ENCODE peak calls at places on chromosomes 16 and 17, in seven cellular contexts. One of them, this sample, is unnamed.

GRCh38 chr16:17304124-17304813 is 166.5 kb downstream of the XYLT1 start:
- DNase-seq in OCI-LY7: no peak
- DNase-seq in SJCRH30: no peak
- DNase-seq in colonic mucosa: peak; percentile 62
- DNase-seq in A549: no peak
- DNase-seq in stomach: peak; percentile 70
- DNase-seq in body of pancreas: peak; percentile 79
- DNase-seq in this sample: no peak

GRCh38 chr17:60392845-60393702 is 1.1 kb upstream of the USP32 start:
- DNase-seq in OCI-LY7: peak; percentile 19
- DNase-seq in SJCRH30: peak; percentile 57
- DNase-seq in colonic mucosa: peak; percentile 74
- DNase-seq in A549: peak; percentile 60
- DNase-seq in stomach: peak; percentile 63
- DNase-seq in body of pancreas: peak; percentile 71
- DNase-seq in this sample: no peak

GRCh38 chr16:58063377-58064076 is 38.0 kb downstream of the MMP15 start:
- DNase-seq in OCI-LY7: no peak
- DNase-seq in SJCRH30: no peak
- DNase-seq in colonic mucosa: no peak
- DNase-seq in A549: no peak
- DNase-seq in stomach: no peak
- DNase-seq in body of pancreas: no peak
- DNase-seq in this sample: no peak

GRCh38 chr17:17067277-17067676 is 25.0 kb downstream of the MPRIP start:
- DNase-seq in OCI-LY7: no peak
- DNase-seq in SJCRH30: no peak
- DNase-seq in colonic mucosa: no peak
- DNase-seq in A549: peak; percentile 56
- DNase-seq in stomach: no peak
- DNase-seq in body of pancreas: peak; percentile 2
- DNase-seq in this sample: no peak

GRCh38 chr16:3968556-3968955 is 88.0 kb upstream of the CREBBP start:
- DNase-seq in OCI-LY7: no peak
- DNase-seq in SJCRH30: no peak
- DNase-seq in colonic mucosa: no peak
- DNase-seq in A549: no peak
- DNase-seq in stomach: no peak
- DNase-seq in body of pancreas: no peak
- DNase-seq in this sample: no peak

GRCh38 chr17:64095144-64095882 is 34.6 kb downstream of the ERN1 start:
- DNase-seq in OCI-LY7: no peak
- DNase-seq in SJCRH30: peak; percentile 46
- DNase-seq in colonic mucosa: peak; percentile 47
- DNase-seq in A549: no peak
- DNase-seq in stomach: peak; percentile 40
- DNase-seq in body of pancreas: peak; percentile 65
- DNase-seq in this sample: no peak

GRCh38 chr17:46818319-46818928 is at the start of gene WNT3:
- DNase-seq in OCI-LY7: peak; percentile 63
- DNase-seq in SJCRH30: no peak
- DNase-seq in colonic mucosa: no peak
- DNase-seq in A549: no peak
- DNase-seq in stomach: no peak
- DNase-seq in body of pancreas: no peak
- DNase-seq in this sample: peak; percentile 57

GRCh38 chr17:40068129-40068581 is 5.4 kb downstream of the THRA start:
- DNase-seq in OCI-LY7: no peak
- DNase-seq in SJCRH30: no peak
- DNase-seq in colonic mucosa: no peak
- DNase-seq in A549: no peak
- DNase-seq in stomach: no peak
- DNase-seq in body of pancreas: no peak
- DNase-seq in this sample: no peak

GRCh38 chr16:12271006-12271405 is 294.5 kb downstream of the SNX29 start:
- DNase-seq in OCI-LY7: peak; percentile 66
- DNase-seq in SJCRH30: peak; percentile 62
- DNase-seq in colonic mucosa: no peak
- DNase-seq in A549: peak; percentile 39
- DNase-seq in stomach: no peak
- DNase-seq in body of pancreas: peak; percentile 22
- DNase-seq in this sample: no peak

GRCh38 chr17:80110927-80111701 is 9.7 kb downstream of the GAA start:
- DNase-seq in OCI-LY7: no peak
- DNase-seq in SJCRH30: no peak
- DNase-seq in colonic mucosa: no peak
- DNase-seq in A549: no peak
- DNase-seq in stomach: peak; percentile 17
- DNase-seq in body of pancreas: no peak
- DNase-seq in this sample: no peak

GRCh38 chr16:85136705-85137322 is 24.5 kb upstream of the CIBAR2 start:
- DNase-seq in OCI-LY7: no peak
- DNase-seq in SJCRH30: peak; percentile 94
- DNase-seq in colonic mucosa: peak; percentile 55
- DNase-seq in A549: peak; percentile 38
- DNase-seq in stomach: peak; percentile 31
- DNase-seq in body of pancreas: peak; percentile 43
- DNase-seq in this sample: no peak

GRCh38 chr17:78355701-78356100 is 4.2 kb downstream of the SOCS3 start:
- DNase-seq in OCI-LY7: no peak
- DNase-seq in SJCRH30: no peak
- DNase-seq in colonic mucosa: no peak
- DNase-seq in A549: no peak
- DNase-seq in stomach: no peak
- DNase-seq in body of pancreas: no peak
- DNase-seq in this sample: no peak

GRCh38 chr17:72358465-72358864 is 237.6 kb downstream of the SOX9 start:
- DNase-seq in OCI-LY7: no peak
- DNase-seq in SJCRH30: no peak
- DNase-seq in colonic mucosa: no peak
- DNase-seq in A549: peak; percentile 49
- DNase-seq in stomach: no peak
- DNase-seq in body of pancreas: no peak
- DNase-seq in this sample: no peak

GRCh38 chr17:56440391-56440790 is 153.1 kb upstream of the NOG start:
- DNase-seq in OCI-LY7: no peak
- DNase-seq in SJCRH30: no peak
- DNase-seq in colonic mucosa: no peak
- DNase-seq in A549: peak; percentile 16
- DNase-seq in stomach: no peak
- DNase-seq in body of pancreas: no peak
- DNase-seq in this sample: no peak

GRCh38 chr16:78675312-78675711 is 575.9 kb downstream of the WWOX start:
- DNase-seq in OCI-LY7: no peak
- DNase-seq in SJCRH30: no peak
- DNase-seq in colonic mucosa: no peak
- DNase-seq in A549: peak; percentile 9
- DNase-seq in stomach: no peak
- DNase-seq in body of pancreas: no peak
- DNase-seq in this sample: no peak

GRCh38 chr17:78568494-78569115 is 8.6 kb downstream of the DNAH17 start:
- DNase-seq in OCI-LY7: no peak
- DNase-seq in SJCRH30: no peak
- DNase-seq in colonic mucosa: no peak
- DNase-seq in A549: peak; percentile 52
- DNase-seq in stomach: no peak
- DNase-seq in body of pancreas: no peak
- DNase-seq in this sample: no peak

GRCh38 chr17:42107597-42108576 is 4.6 kb downstream of the DHX58 start:
- DNase-seq in OCI-LY7: peak; percentile 94
- DNase-seq in SJCRH30: peak; percentile 93
- DNase-seq in colonic mucosa: peak; percentile 94
- DNase-seq in A549: peak; percentile 76
- DNase-seq in stomach: peak; percentile 86
- DNase-seq in body of pancreas: peak; percentile 63
- DNase-seq in this sample: peak; percentile 97

GRCh38 chr17:42107124-42107523 is 5.4 kb downstream of the DHX58 start:
- DNase-seq in OCI-LY7: no peak
- DNase-seq in SJCRH30: no peak
- DNase-seq in colonic mucosa: no peak
- DNase-seq in A549: no peak
- DNase-seq in stomach: no peak
- DNase-seq in body of pancreas: no peak
- DNase-seq in this sample: no peak

GRCh38 chr17:42110301-42111264 is 1.9 kb downstream of the DHX58 start:
- DNase-seq in OCI-LY7: peak; percentile 26
- DNase-seq in SJCRH30: no peak
- DNase-seq in colonic mucosa: no peak
- DNase-seq in A549: no peak
- DNase-seq in stomach: no peak
- DNase-seq in body of pancreas: no peak
- DNase-seq in this sample: no peak

GRCh38 chr17:42111265-42111636 is 1.3 kb downstream of the DHX58 start:
- DNase-seq in OCI-LY7: no peak
- DNase-seq in SJCRH30: no peak
- DNase-seq in colonic mucosa: no peak
- DNase-seq in A549: no peak
- DNase-seq in stomach: no peak
- DNase-seq in body of pancreas: no peak
- DNase-seq in this sample: no peak

GRCh38 chr17:42109086-42109485 is 3.4 kb downstream of the DHX58 start:
- DNase-seq in OCI-LY7: no peak
- DNase-seq in SJCRH30: no peak
- DNase-seq in colonic mucosa: no peak
- DNase-seq in A549: no peak
- DNase-seq in stomach: no peak
- DNase-seq in body of pancreas: no peak
- DNase-seq in this sample: no peak
- H3K4me1 ChIP-seq in OCI-LY7: peaks cover 47% of the 10 kb centered on the region
- H3K4me1 ChIP-seq in SJCRH30: peaks cover 6% of the 10 kb centered on the region
- H3K4me1 ChIP-seq in colonic mucosa: peaks cover 15% of the 10 kb centered on the region
- H3K4me1 ChIP-seq in A549: peaks cover 11% of the 10 kb centered on the region
- H3K4me1 ChIP-seq in stomach: peaks cover 39% of the 10 kb centered on the region
- H3K4me1 ChIP-seq in body of pancreas: peaks cover 21% of the 10 kb centered on the region
- H3K4me1 ChIP-seq in this sample: peaks cover 30% of the 10 kb centered on the region

DNA sequence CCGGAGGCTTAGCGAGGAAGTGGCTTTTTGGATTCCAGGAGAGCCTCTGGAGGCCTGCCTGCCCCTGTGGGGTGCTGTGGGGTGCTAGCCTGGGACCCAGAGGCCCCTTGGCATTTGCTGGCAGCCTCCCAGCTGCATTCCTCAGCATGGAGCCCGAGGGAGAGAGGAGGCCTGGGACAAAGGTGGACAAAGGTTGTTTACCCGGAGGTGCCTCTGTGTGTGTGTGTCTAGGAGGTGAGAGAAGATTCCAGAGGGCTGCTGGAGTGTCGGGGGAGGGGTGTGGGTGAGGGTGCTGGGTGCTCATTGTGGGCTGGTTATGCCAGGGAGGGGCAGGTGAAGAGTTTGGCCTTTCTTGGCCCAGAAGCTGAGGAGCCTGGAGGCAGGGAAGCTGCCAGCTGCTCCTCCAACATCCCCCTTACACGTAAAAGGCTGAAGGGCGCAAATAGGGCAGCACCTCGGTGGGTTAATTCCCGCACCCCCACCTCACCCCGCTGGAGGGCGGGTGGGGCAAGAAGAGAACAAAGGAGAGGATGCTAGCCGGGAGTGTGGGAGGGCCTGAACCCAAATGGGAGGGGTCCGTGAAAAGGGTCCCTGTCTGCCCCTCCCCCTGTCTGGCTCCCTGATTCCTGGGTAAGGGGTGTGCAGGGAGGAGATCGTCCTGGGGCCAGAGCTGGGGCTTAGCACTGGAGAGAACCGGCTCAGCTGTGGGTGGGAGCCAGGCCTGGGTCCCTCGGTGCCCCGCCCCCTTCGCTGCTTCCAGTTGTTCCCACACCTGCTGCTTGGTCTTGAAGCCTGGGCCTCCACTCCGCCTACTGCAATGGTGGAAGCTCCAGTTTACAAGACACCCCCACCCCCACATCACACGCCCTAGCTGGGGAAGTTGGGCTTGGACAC is 9.9 kb downstream of the HEXIM2 start:
- DNase-seq in OCI-LY7: no peak
- DNase-seq in SJCRH30: peak; percentile 97
- DNase-seq in colonic mucosa: peak; percentile 83
- DNase-seq in A549: peak; percentile 96
- DNase-seq in stomach: peak; percentile 27
- DNase-seq in body of pancreas: peak; percentile 37
- DNase-seq in this sample: no peak
- H3K4me1 ChIP-seq in OCI-LY7: peaks cover 24% of the 10 kb centered on the region
- H3K4me1 ChIP-seq in SJCRH30: peaks cover 32% of the 10 kb centered on the region
- H3K4me1 ChIP-seq in colonic mucosa: peaks cover 14% of the 10 kb centered on the region
- H3K4me1 ChIP-seq in A549: peaks cover 70% of the 10 kb centered on the region
- H3K4me1 ChIP-seq in stomach: peaks cover 51% of the 10 kb centered on the region
- H3K4me1 ChIP-seq in body of pancreas: peaks cover 46% of the 10 kb centered on the region
- H3K4me1 ChIP-seq in this sample: peaks cover 26% of the 10 kb centered on the region

GRCh38 chr16:71919033-71919432 is 23.7 kb downstream of the IST1 start:
- DNase-seq in OCI-LY7: no peak
- DNase-seq in SJCRH30: no peak
- DNase-seq in colonic mucosa: no peak
- DNase-seq in A549: no peak
- DNase-seq in stomach: no peak
- DNase-seq in body of pancreas: no peak
- DNase-seq in this sample: no peak

GRCh38 chr16:71915350-71915749 is 20.0 kb downstream of the IST1 start:
- DNase-seq in OCI-LY7: no peak
- DNase-seq in SJCRH30: no peak
- DNase-seq in colonic mucosa: no peak
- DNase-seq in A549: no peak
- DNase-seq in stomach: no peak
- DNase-seq in body of pancreas: no peak
- DNase-seq in this sample: no peak

GRCh38 chr16:71917900-71918299 is 22.6 kb downstream of the IST1 start:
- DNase-seq in OCI-LY7: no peak
- DNase-seq in SJCRH30: no peak
- DNase-seq in colonic mucosa: no peak
- DNase-seq in A549: no peak
- DNase-seq in stomach: no peak
- DNase-seq in body of pancreas: no peak
- DNase-seq in this sample: no peak

GRCh38 chr16:71914802-71915201 is 19.5 kb downstream of the IST1 start:
- DNase-seq in OCI-LY7: no peak
- DNase-seq in SJCRH30: no peak
- DNase-seq in colonic mucosa: no peak
- DNase-seq in A549: no peak
- DNase-seq in stomach: no peak
- DNase-seq in body of pancreas: no peak
- DNase-seq in this sample: no peak

DNA sequence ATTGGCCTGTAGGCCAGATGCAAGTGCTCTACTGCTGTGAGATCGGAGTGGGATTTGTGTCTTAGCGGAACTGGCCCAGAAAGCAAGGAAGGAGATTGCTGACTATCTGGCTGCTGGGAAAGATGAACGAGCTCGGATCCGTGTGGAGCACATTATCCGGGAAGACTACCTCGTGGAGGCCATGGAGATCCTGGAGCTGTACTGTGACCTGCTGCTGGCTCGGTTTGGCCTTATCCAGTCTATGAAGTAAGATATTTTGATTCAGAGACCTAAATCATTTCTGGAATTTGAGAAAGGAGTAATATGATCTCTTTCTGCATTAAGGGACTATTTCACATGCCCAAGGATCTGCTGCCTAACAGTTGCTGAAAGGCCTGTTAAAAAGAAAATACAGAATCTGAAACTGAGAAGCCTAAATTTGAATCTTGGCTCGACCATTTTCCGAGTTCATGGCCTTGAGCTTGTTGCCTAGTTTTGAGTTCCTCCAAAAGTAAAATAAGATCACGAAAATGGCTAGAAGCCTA is 21.1 kb downstream of the IST1 start:
- DNase-seq in OCI-LY7: no peak
- DNase-seq in SJCRH30: no peak
- DNase-seq in colonic mucosa: no peak
- DNase-seq in A549: no peak
- DNase-seq in stomach: no peak
- DNase-seq in body of pancreas: no peak
- DNase-seq in this sample: no peak
- H3K4me1 ChIP-seq in OCI-LY7: no peaks in the 10 kb centered on the region
- H3K4me1 ChIP-seq in SJCRH30: no peaks in the 10 kb centered on the region
- H3K4me1 ChIP-seq in colonic mucosa: no peaks in the 10 kb centered on the region
- H3K4me1 ChIP-seq in A549: no peaks in the 10 kb centered on the region
- H3K4me1 ChIP-seq in stomach: peaks cover 81% of the 10 kb centered on the region
- H3K4me1 ChIP-seq in body of pancreas: peaks cover 6% of the 10 kb centered on the region
- H3K4me1 ChIP-seq in this sample: peaks cover 13% of the 10 kb centered on the region

GRCh38 chr16:88325976-88326375 is 56.8 kb upstream of the ZNF469 start:
- DNase-seq in OCI-LY7: no peak
- DNase-seq in SJCRH30: no peak
- DNase-seq in colonic mucosa: no peak
- DNase-seq in A549: no peak
- DNase-seq in stomach: no peak
- DNase-seq in body of pancreas: no peak
- DNase-seq in this sample: no peak
- H3K4me1 ChIP-seq in OCI-LY7: no peaks in the 10 kb centered on the region
- H3K4me1 ChIP-seq in SJCRH30: no peaks in the 10 kb centered on the region
- H3K4me1 ChIP-seq in colonic mucosa: no peaks in the 10 kb centered on the region
- H3K4me1 ChIP-seq in A549: peaks cover 3% of the 10 kb centered on the region
- H3K4me1 ChIP-seq in stomach: no peaks in the 10 kb centered on the region
- H3K4me1 ChIP-seq in body of pancreas: no peaks in the 10 kb centered on the region
- H3K4me1 ChIP-seq in this sample: no peaks in the 10 kb centered on the region